ENCODE peak calls at places on chromosomes 7 and 10, in seven cellular contexts. V, B, J, D, O, M and R are unnamed samples.

GRCh38 chr10:47165711-47166404 is 134.1 kb upstream of the GDF10 start:
- DNase-seq in V (peak), B (peak), J (no peak), D (peak), O (peak), M (no peak), R (no peak)

GRCh38 chr10:46226900-46227558 is 59.8 kb upstream of the ANTXRL start:
- DNase-seq in V (no peak), B (peak), J (no peak), D (no peak), O (no peak), M (peak), R (no peak)

GRCh38 chr10:132354356-132355094 is 22.5 kb downstream of the LRRC27 start:
- DNase-seq in V (no peak), B (peak), J (no peak), D (no peak), O (no peak), M (peak), R (no peak)

GRCh38 chr10:43706166-43706565 is 57.5 kb upstream of the ZNF32 start:
- DNase-seq in V (no peak), B (no peak), J (no peak), D (no peak), O (peak), M (no peak), R (no peak)

GRCh38 chr10:79195091-79195923 is 126.5 kb downstream of the ZMIZ1 start:
- DNase-seq in V (peak), B (peak), J (peak), D (peak), O (peak), M (peak), R (peak)

GRCh38 chr7:36670585-36671431 is 53.5 kb downstream of the AOAH start:
- DNase-seq in V (peak), B (peak), J (peak), D (peak), O (peak), M (no peak), R (no peak)

GRCh38 chr10:29328988-29329387 is 40.1 kb downstream of the LYZL1 start:
- DNase-seq in V (peak), B (peak), J (no peak), D (no peak), O (no peak), M (no peak), R (no peak)

GRCh38 chr10:86261933-86262665 is 104.5 kb downstream of the GRID1 start:
- DNase-seq in V (peak), B (peak), J (peak), D (peak), O (no peak), M (no peak), R (no peak)

GRCh38 chr7:2477447-2478386 is 1.5 kb upstream of the GRIFIN start:
- DNase-seq in V (peak), B (peak), J (peak), D (peak), O (peak), M (no peak), R (no peak)

GRCh38 chr7:138105216-138105615 is 29.0 kb downstream of the AKR1D1 start:
- DNase-seq in V (no peak), B (no peak), J (no peak), D (no peak), O (no peak), M (no peak), R (no peak)

GRCh38 chr7:151110941-151111645 is 24.8 kb downstream of the AGAP3 start:
- DNase-seq in V (peak), B (peak), J (peak), D (peak), O (peak), M (peak), R (no peak)

GRCh38 chr7:83985766-83986165 is 208.8 kb downstream of the SEMA3A start:
- DNase-seq in V (no peak), B (no peak), J (no peak), D (no peak), O (no peak), M (no peak), R (no peak)

GRCh38 chr7:88350118-88350517 is 43.4 kb upstream of the STEAP4 start:
- DNase-seq in V (no peak), B (no peak), J (no peak), D (no peak), O (no peak), M (no peak), R (no peak)

GRCh38 chr10:11300071-11300470 is 282.4 kb downstream of the CELF2 start:
- DNase-seq in V (no peak), B (no peak), J (no peak), D (peak), O (no peak), M (no peak), R (no peak)

GRCh38 chr7:100167912-100168323 is 499 bp downstream of the GAL3ST4 start:
- DNase-seq in V (peak), B (no peak), J (no peak), D (no peak), O (no peak), M (no peak), R (no peak)

GRCh38 chr10:124307531-124308350 is 111.0 kb downstream of the OAT start:
- DNase-seq in V (no peak), B (no peak), J (no peak), D (no peak), O (no peak), M (peak), R (no peak)
- H3K27ac ChIP-seq in V (no peak), B (no peak), J (no peak), D (no peak), O (no peak), M (no peak), R (no peak)

GRCh38 chr10:5458949-5459747 is 40.2 kb downstream of the CALML5 start:
- DNase-seq in V (no peak), B (no peak), J (no peak), D (no peak), O (no peak), M (no peak), R (no peak)

GRCh38 chr10:5460468-5461200 is 38.7 kb downstream of the CALML5 start:
- DNase-seq in V (no peak), B (no peak), J (no peak), D (no peak), O (no peak), M (no peak), R (no peak)

GRCh38 chr10:5461914-5462840 is 37.2 kb downstream of the CALML5 start:
- DNase-seq in V (peak), B (no peak), J (no peak), D (no peak), O (no peak), M (no peak), R (no peak)

GRCh38 chr10:5462841-5463293 is 36.5 kb downstream of the CALML5 start:
- DNase-seq in V (no peak), B (no peak), J (no peak), D (no peak), O (no peak), M (no peak), R (no peak)

DNA sequence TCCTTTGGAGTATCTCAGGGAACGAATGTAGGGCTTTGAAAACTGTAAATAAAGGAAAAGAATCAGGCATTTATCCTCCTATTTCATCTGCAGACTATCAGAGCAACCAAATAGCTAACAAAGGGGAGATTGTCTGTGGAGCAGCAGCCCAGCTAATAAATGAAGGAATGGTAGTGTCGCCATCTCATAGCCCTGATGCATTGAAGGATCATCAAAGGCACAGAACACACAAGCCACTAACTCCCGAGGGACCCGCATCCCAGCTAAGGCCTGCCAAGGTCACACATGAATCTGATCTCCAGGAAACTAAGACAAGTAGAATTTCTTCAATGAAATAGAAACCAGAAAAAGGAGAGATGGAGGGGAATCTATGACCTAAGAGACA is 38.2 kb downstream of the CALML5 start:
- DNase-seq in V (peak), B (no peak), J (no peak), D (no peak), O (no peak), M (no peak), R (no peak)
- H3K27ac ChIP-seq in V (no peak), B (no peak), J (no peak), D (no peak), O (no peak), M (no peak), R (peak)

DNA sequence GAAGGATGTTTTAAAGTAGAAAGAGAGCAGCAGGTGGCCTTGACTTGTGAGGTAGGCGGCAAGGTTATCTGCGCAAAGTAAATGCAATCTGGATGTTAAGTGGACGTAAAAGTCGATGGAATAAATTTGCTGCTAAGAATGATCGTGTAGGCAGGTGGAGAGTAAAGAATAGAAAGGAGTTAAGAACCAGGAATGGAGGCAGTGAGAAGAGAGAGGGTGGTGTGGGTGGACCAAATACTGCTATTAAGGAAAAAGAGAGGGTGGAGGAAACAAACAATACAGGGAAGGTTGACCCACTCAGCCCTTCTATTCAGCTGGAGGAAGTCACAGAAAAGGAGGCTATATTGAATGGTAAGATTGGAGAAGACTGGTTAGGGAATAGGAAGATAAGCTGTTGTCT is 1.9 kb upstream of the CUL1 start:
- DNase-seq in V (no peak), B (no peak), J (no peak), D (no peak), O (no peak), M (no peak), R (no peak)
- H3K27ac ChIP-seq in V (no peak), B (no peak), J (no peak), D (no peak), O (peak), M (peak), R (no peak)

DNA sequence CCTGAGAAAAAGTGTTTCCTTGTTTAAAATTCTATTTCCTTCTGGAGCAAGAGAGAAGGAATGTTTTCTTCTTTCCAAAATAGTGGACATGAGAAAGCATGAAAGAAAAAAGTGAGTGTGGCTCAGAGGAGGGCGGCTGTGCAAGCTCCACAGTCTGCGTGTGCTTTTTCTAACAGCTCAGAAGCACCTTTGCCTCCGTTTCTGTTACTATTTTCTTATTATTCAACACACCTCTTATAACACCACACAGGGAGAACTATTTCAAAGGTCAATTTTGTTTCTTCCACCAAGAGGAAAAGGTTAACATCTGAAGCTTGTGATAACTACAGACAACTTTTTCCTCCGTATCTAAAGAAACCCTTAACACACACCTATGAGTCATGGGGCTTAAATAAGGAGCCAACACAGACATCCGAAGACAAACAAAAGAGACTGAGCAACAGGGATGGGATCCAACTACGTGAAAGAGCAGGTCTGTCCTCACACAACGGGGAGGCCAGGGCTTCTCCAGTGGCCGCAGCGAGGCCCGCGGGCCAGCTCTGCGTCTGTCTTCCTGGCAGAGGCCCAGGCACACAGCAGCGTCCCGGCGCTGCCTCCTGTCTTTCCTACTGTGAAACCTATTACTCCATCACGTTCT is 36.2 kb upstream of the NCAPG2 start:
- DNase-seq in V (peak), B (no peak), J (no peak), D (peak), O (peak), M (no peak), R (no peak)
- H3K27ac ChIP-seq in V (peak), B (no peak), J (no peak), D (peak), O (no peak), M (no peak), R (peak)